ENCODE peak calls at places on chromosome 6, in five cellular contexts. R is caudate nucleus; W is NT2/D1; V is substantia nigra; C is effector CD4-positive, alpha-beta T cell. J is an unnamed sample.

GRCh38 chr6:120671519-120671918 is 662.8 kb downstream of the TBC1D32 start:
- DNase-seq in W (peak), V (no peak), R (no peak), C (no peak), J (no peak)

GRCh38 chr6:5517781-5518180 is 256.5 kb downstream of the FARS2 start:
- DNase-seq in C (no peak), V (no peak), R (no peak), W (no peak), J (no peak)

GRCh38 chr6:30355281-30355680 is 10.3 kb downstream of the RPP21 start:
- DNase-seq in R (no peak), V (no peak), C (no peak), W (peak), J (no peak)

GRCh38 chr6:89079611-89080213 is 839 bp upstream of the PNRC1 start:
- DNase-seq in R (peak), V (no peak), W (no peak), C (peak), J (no peak)

GRCh38 chr6:105108631-105109262 is 71.1 kb downstream of the POPDC3 start:
- DNase-seq in W (no peak), R (no peak), C (no peak), V (no peak), J (no peak)

GRCh38 chr6:129210684-129211083 is 327.7 kb downstream of the LAMA2 start:
- DNase-seq in V (no peak), R (no peak), W (no peak), C (no peak), J (no peak)

GRCh38 chr6:30116724-30117123 is 3.8 kb upstream of the TRIM31 start:
- DNase-seq in W (no peak), V (no peak), C (no peak), R (no peak), J (no peak)

GRCh38 chr6:6495851-6496250 is 92.7 kb upstream of the LY86 start:
- DNase-seq in R (no peak), C (no peak), V (no peak), W (no peak), J (no peak)

GRCh38 chr6:131819507-131820228 is 11.8 kb downstream of the ENPP1 start:
- DNase-seq in R (no peak), C (no peak), W (no peak), V (no peak), J (no peak)

GRCh38 chr6:10406556-10406955 is 8.3 kb downstream of the TFAP2A start:
- DNase-seq in V (no peak), W (no peak), C (no peak), R (no peak), J (no peak)

GRCh38 chr6:101396552-101397173 is 3.2 kb downstream of the GRIK2 start:
- DNase-seq in V (no peak), C (no peak), W (no peak), R (peak), J (no peak)

GRCh38 chr6:43993881-43994523 is 133.2 kb downstream of the MRPL14 start:
- DNase-seq in W (no peak), V (no peak), R (no peak), C (no peak), J (no peak)

GRCh38 chr6:53557005-53557715 is 12.3 kb upstream of the GCLC start:
- DNase-seq in R (no peak), C (no peak), W (no peak), V (no peak), J (no peak)

GRCh38 chr6:52157301-52157930 is 28.8 kb upstream of the IL17A start:
- DNase-seq in W (no peak), C (no peak), V (no peak), R (no peak), J (peak)

GRCh38 chr6:18148304-18149025 is 6.4 kb downstream of the TPMT start:
- DNase-seq in R (no peak), C (no peak), W (no peak), V (no peak), J (peak)

GRCh38 chr6:1524040-1524480 is 85.7 kb upstream of the FOXC1 start:
- DNase-seq in R (no peak), C (peak), W (peak), V (peak), J (no peak)

GRCh38 chr6:149855040-149855654 is 9.0 kb downstream of the LRP11 start:
- DNase-seq in R (no peak), V (no peak), W (no peak), C (no peak), J (no peak)

J was measured in epithelial cell of proximal tubule.